ENCODE peak calls at places on chromosomes 4 and X, in ten cellular contexts. One of them, this sample, is unnamed.

GRCh38 chr4:1192091-1192492 is 19.7 kb upstream of the SPON2 start:
- DNase-seq in cardiac muscle cell: peak; percentile 98
- DNase-seq in BE2C: peak; percentile 38
- DNase-seq in keratinocyte: peak; percentile 40
- DNase-seq in left ventricle myocardium inferior: peak; percentile 85
- DNase-seq in dorsolateral prefrontal cortex: peak; percentile 81
- DNase-seq in SK-N-SH: peak; percentile 57
- DNase-seq in uterus: peak; percentile 97
- DNase-seq in stomach: peak; percentile 91
- DNase-seq in left lung: peak; percentile 80
- DNase-seq in this sample: peak; percentile 89

GRCh38 chr4:54085284-54085683 is 14.7 kb upstream of the GSX2 start:
- DNase-seq in stomach: no peak
- DNase-seq in keratinocyte: peak; percentile 71
- DNase-seq in uterus: no peak
- DNase-seq in dorsolateral prefrontal cortex: peak; percentile 78
- DNase-seq in left ventricle myocardium inferior: no peak
- DNase-seq in SK-N-SH: no peak
- DNase-seq in left lung: no peak
- DNase-seq in BE2C: peak; percentile 56
- DNase-seq in cardiac muscle cell: peak; percentile 80
- DNase-seq in this sample: peak; percentile 89

GRCh38 chrX:46791927-46792825 is 33.3 kb upstream of the SLC9A7 start:
- DNase-seq in SK-N-SH: no peak
- DNase-seq in BE2C: no peak
- DNase-seq in uterus: no peak
- DNase-seq in stomach: peak; percentile 41
- DNase-seq in cardiac muscle cell: peak; percentile 88
- DNase-seq in keratinocyte: no peak
- DNase-seq in left lung: no peak
- DNase-seq in left ventricle myocardium inferior: no peak
- DNase-seq in dorsolateral prefrontal cortex: no peak
- DNase-seq in this sample: peak; percentile 72

GRCh38 chr4:7124643-7125442 is 57.0 kb upstream of the GRPEL1 start:
- DNase-seq in BE2C: no peak
- DNase-seq in SK-N-SH: no peak
- DNase-seq in dorsolateral prefrontal cortex: no peak
- DNase-seq in cardiac muscle cell: peak; percentile 91
- DNase-seq in uterus: peak; percentile 75
- DNase-seq in keratinocyte: no peak
- DNase-seq in left ventricle myocardium inferior: no peak
- DNase-seq in stomach: peak; percentile 66
- DNase-seq in left lung: no peak
- DNase-seq in this sample: peak; percentile 86

GRCh38 chr4:166895771-166896170 is 338.5 kb downstream of the SPOCK3 start:
- DNase-seq in keratinocyte: no peak
- DNase-seq in cardiac muscle cell: no peak
- DNase-seq in left ventricle myocardium inferior: no peak
- DNase-seq in dorsolateral prefrontal cortex: no peak
- DNase-seq in left lung: no peak
- DNase-seq in SK-N-SH: no peak
- DNase-seq in BE2C: no peak
- DNase-seq in uterus: no peak
- DNase-seq in stomach: no peak
- DNase-seq in this sample: no peak

GRCh38 chr4:88575222-88575621 is 17.1 kb upstream of the HERC3 start:
- DNase-seq in uterus: no peak
- DNase-seq in stomach: no peak
- DNase-seq in left lung: no peak
- DNase-seq in SK-N-SH: no peak
- DNase-seq in cardiac muscle cell: no peak
- DNase-seq in left ventricle myocardium inferior: no peak
- DNase-seq in dorsolateral prefrontal cortex: no peak
- DNase-seq in keratinocyte: no peak
- DNase-seq in BE2C: no peak
- DNase-seq in this sample: no peak

GRCh38 chrX:137043736-137044135 is 9.9 kb upstream of the GPR101 start:
- DNase-seq in BE2C: no peak
- DNase-seq in cardiac muscle cell: no peak
- DNase-seq in left lung: no peak
- DNase-seq in stomach: no peak
- DNase-seq in keratinocyte: no peak
- DNase-seq in uterus: no peak
- DNase-seq in left ventricle myocardium inferior: no peak
- DNase-seq in dorsolateral prefrontal cortex: no peak
- DNase-seq in SK-N-SH: no peak
- DNase-seq in this sample: no peak

GRCh38 chr4:114458728-114459127 is 139.9 kb upstream of the UGT8 start:
- DNase-seq in keratinocyte: no peak
- DNase-seq in left lung: no peak
- DNase-seq in left ventricle myocardium inferior: no peak
- DNase-seq in BE2C: no peak
- DNase-seq in dorsolateral prefrontal cortex: no peak
- DNase-seq in cardiac muscle cell: no peak
- DNase-seq in uterus: no peak
- DNase-seq in stomach: no peak
- DNase-seq in SK-N-SH: no peak
- DNase-seq in this sample: no peak

GRCh38 chr4:55157559-55158277 is 32.3 kb upstream of the KDR start:
- DNase-seq in dorsolateral prefrontal cortex: no peak
- DNase-seq in SK-N-SH: no peak
- DNase-seq in uterus: no peak
- DNase-seq in BE2C: no peak
- DNase-seq in keratinocyte: no peak
- DNase-seq in stomach: no peak
- DNase-seq in cardiac muscle cell: no peak
- DNase-seq in left lung: peak; percentile 72
- DNase-seq in left ventricle myocardium inferior: no peak
- DNase-seq in this sample: no peak

GRCh38 chr4:143458966-143459365 is 54.5 kb upstream of the SMARCA5 start:
- DNase-seq in SK-N-SH: no peak
- DNase-seq in cardiac muscle cell: no peak
- DNase-seq in uterus: no peak
- DNase-seq in left ventricle myocardium inferior: no peak
- DNase-seq in BE2C: no peak
- DNase-seq in left lung: no peak
- DNase-seq in dorsolateral prefrontal cortex: no peak
- DNase-seq in keratinocyte: no peak
- DNase-seq in stomach: no peak
- DNase-seq in this sample: no peak

GRCh38 chr4:8353912-8354453 is 84.4 kb downstream of the HTRA3 start:
- DNase-seq in keratinocyte: no peak
- DNase-seq in BE2C: no peak
- DNase-seq in uterus: peak; percentile 63
- DNase-seq in dorsolateral prefrontal cortex: peak; percentile 9
- DNase-seq in left lung: no peak
- DNase-seq in left ventricle myocardium inferior: no peak
- DNase-seq in stomach: no peak
- DNase-seq in cardiac muscle cell: peak; percentile 33
- DNase-seq in SK-N-SH: no peak
- DNase-seq in this sample: no peak

GRCh38 chrX:38929966-38930421 is 128.7 kb downstream of the MID1IP1 start:
- DNase-seq in stomach: no peak
- DNase-seq in left lung: no peak
- DNase-seq in left ventricle myocardium inferior: no peak
- DNase-seq in uterus: no peak
- DNase-seq in SK-N-SH: no peak
- DNase-seq in cardiac muscle cell: no peak
- DNase-seq in BE2C: no peak
- DNase-seq in keratinocyte: peak; percentile 5
- DNase-seq in dorsolateral prefrontal cortex: no peak
- DNase-seq in this sample: peak; percentile 7

GRCh38 chr4:114924311-114924710 is 189.1 kb downstream of the NDST4 start:
- DNase-seq in cardiac muscle cell: no peak
- DNase-seq in dorsolateral prefrontal cortex: no peak
- DNase-seq in uterus: no peak
- DNase-seq in SK-N-SH: no peak
- DNase-seq in keratinocyte: no peak
- DNase-seq in left lung: no peak
- DNase-seq in BE2C: no peak
- DNase-seq in left ventricle myocardium inferior: no peak
- DNase-seq in stomach: no peak
- DNase-seq in this sample: no peak

DNA sequence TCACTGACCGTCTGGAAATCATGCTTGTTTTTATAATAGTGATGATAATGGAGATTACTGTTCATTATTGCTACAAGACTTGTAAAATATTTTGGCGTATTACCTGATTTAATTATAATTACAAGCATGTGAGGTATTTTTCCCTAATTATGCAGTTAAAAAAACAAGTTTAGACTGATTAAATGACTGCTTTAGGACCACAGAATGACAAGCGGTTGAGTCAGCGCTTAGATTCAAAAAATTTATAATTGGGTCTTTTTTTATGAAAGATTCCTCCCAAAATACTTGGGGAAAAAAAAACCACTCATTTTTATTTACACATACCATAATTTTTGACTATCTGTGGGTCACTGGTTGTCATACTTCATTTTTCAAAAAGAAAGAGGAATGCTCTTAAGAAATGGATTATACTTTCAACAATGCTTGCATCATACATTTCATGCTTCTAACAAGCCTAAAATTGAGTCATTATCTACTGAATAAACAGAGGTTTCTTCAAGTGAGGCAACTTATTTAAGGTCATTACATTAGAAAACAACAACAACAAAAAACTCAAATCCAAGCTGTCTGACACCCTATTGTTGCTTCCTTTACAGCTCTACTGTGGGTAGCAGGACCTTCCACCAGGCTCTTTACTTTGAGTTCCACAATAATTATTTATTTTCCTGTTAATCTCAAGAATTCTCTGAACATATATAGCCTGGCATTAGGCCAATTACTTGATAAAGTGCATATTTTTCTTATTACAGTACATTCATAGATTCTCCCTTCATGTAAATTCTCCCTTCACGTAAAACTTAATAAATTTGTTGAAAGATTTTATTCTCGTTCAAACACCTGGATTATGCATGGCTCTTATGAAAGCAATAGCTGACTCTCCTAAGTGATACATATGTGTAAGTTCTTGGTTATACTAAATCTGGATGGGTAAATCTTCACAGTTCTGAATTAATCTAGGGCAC is 445.4 kb downstream of the PCDH10 start:
- DNase-seq in dorsolateral prefrontal cortex: no peak
- DNase-seq in SK-N-SH: no peak
- DNase-seq in left lung: no peak
- DNase-seq in stomach: no peak
- DNase-seq in keratinocyte: no peak
- DNase-seq in uterus: no peak
- DNase-seq in cardiac muscle cell: peak; percentile 72
- DNase-seq in left ventricle myocardium inferior: no peak
- DNase-seq in BE2C: no peak
- DNase-seq in this sample: no peak
- H3K4me3 ChIP-seq in dorsolateral prefrontal cortex: no peak overlapping the region
- H3K4me3 ChIP-seq in SK-N-SH: no peak overlapping the region
- H3K4me3 ChIP-seq in left lung: no peak overlapping the region
- H3K4me3 ChIP-seq in stomach: no peak overlapping the region
- H3K4me3 ChIP-seq in keratinocyte: no peak overlapping the region
- H3K4me3 ChIP-seq in uterus: no peak overlapping the region
- H3K4me3 ChIP-seq in cardiac muscle cell: no peak overlapping the region
- H3K4me3 ChIP-seq in left ventricle myocardium inferior: no peak overlapping the region
- H3K4me3 ChIP-seq in BE2C: no peak overlapping the region
- H3K4me3 ChIP-seq in this sample: no peak overlapping the region

GRCh38 chr4:126957555-126958440 is 675.0 kb upstream of the INTU start:
- DNase-seq in cardiac muscle cell: peak; percentile 58
- DNase-seq in BE2C: no peak
- DNase-seq in SK-N-SH: no peak
- DNase-seq in uterus: no peak
- DNase-seq in dorsolateral prefrontal cortex: no peak
- DNase-seq in left lung: no peak
- DNase-seq in stomach: no peak
- DNase-seq in keratinocyte: no peak
- DNase-seq in left ventricle myocardium inferior: no peak
- DNase-seq in this sample: no peak
- TF ChIP-seq CTCF in cardiac muscle cell: peak; percentile 33
- TF ChIP-seq CTCF in BE2C: no peak
- TF ChIP-seq CTCF in SK-N-SH: peak; percentile 54
- TF ChIP-seq CTCF in uterus: no peak
- TF ChIP-seq CTCF in dorsolateral prefrontal cortex: no peak
- TF ChIP-seq CTCF in left lung: no peak
- TF ChIP-seq CTCF in stomach: no peak
- TF ChIP-seq CTCF in keratinocyte: no peak
- TF ChIP-seq CTCF in left ventricle myocardium inferior: peak; percentile 48
- TF ChIP-seq CTCF in this sample: no peak

DNA sequence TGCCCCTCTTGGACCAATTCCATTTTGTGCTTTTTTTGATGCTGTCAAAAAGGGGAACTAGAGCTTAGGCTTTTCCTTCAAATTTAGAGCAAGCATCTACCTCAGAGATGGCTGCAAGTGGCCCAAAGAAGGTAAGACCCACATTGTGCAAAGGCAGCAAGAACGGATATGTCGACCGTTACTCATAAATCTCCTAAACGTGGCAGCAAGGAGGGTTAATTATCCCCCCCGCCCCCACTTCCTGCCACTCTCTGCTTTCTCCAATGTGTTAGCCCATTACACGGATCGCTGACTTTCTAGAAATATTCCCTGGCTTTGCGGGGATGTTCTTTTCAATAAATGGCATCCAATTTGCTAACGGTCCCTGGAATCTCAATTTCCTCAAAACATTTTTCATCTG is 4.4 kb downstream of the CHRDL1 start:
- DNase-seq in uterus: no peak
- DNase-seq in left lung: no peak
- DNase-seq in BE2C: no peak
- DNase-seq in keratinocyte: no peak
- DNase-seq in dorsolateral prefrontal cortex: no peak
- DNase-seq in stomach: no peak
- DNase-seq in SK-N-SH: no peak
- DNase-seq in cardiac muscle cell: no peak
- DNase-seq in left ventricle myocardium inferior: no peak
- DNase-seq in this sample: no peak
- H3K27me3 ChIP-seq in uterus: no peaks in the 10 kb centered on the region
- H3K27me3 ChIP-seq in left lung: peaks cover 14% of the 10 kb centered on the region
- H3K27me3 ChIP-seq in BE2C: peaks cover 11% of the 10 kb centered on the region
- H3K27me3 ChIP-seq in keratinocyte: peaks cover 25% of the 10 kb centered on the region
- H3K27me3 ChIP-seq in dorsolateral prefrontal cortex: peaks cover 78% of the 10 kb centered on the region
- H3K27me3 ChIP-seq in stomach: peaks cover 14% of the 10 kb centered on the region
- H3K27me3 ChIP-seq in SK-N-SH: peaks cover 24% of the 10 kb centered on the region
- H3K27me3 ChIP-seq in cardiac muscle cell: peaks cover 63% of the 10 kb centered on the region
- H3K27me3 ChIP-seq in left ventricle myocardium inferior: peaks cover 11% of the 10 kb centered on the region
- H3K27me3 ChIP-seq in this sample: peaks cover 12% of the 10 kb centered on the region

DNA sequence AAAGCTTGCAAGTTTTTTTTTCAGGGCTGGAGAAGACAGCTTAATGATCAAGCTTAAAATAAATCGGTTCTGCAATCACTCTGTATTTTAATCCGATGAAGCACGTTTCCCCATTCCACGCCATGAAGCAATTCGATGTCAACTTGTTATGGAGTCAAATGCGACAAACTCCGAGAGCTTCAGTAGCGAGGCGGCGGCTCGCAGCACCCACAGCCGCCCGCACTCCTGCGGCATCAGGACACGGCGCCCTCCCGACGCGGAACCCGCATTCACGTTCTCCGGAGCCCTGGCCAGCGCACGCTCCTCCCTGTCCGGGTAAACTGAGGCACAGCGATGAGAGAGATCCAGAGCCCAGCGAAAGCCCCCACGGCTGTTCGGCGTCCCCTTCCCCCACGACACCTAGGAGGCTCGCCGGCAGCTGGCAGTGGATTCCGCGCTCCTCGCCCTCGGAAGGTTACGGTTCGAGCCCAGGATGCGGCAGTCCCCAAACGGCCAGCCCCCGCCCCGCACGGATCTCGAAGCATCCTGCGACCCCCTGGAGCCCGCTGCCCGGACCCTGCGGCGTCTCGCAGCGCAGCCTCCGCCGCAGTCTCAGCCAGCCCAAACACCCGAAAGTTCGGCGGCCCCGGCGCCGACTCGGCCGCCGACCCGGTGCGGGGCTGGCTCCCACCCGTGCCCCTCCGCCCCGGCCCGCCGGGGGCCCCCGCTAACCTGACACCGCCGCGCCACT is 507 bp downstream of the MFAP3L start:
- DNase-seq in left lung: peak; percentile 86
- DNase-seq in dorsolateral prefrontal cortex: peak; percentile 42
- DNase-seq in left ventricle myocardium inferior: no peak
- DNase-seq in keratinocyte: no peak
- DNase-seq in cardiac muscle cell: peak; percentile 15
- DNase-seq in stomach: no peak
- DNase-seq in uterus: peak; percentile 24
- DNase-seq in SK-N-SH: peak; percentile 70
- DNase-seq in BE2C: no peak
- DNase-seq in this sample: no peak
- H3K4me3 ChIP-seq in left lung: peak overlapping the region; percentile 95
- H3K4me3 ChIP-seq in dorsolateral prefrontal cortex: peak overlapping the region; percentile 82
- H3K4me3 ChIP-seq in left ventricle myocardium inferior: peak overlapping the region; percentile 99
- H3K4me3 ChIP-seq in keratinocyte: peak overlapping the region; percentile 80
- H3K4me3 ChIP-seq in cardiac muscle cell: peak overlapping the region; percentile 85
- H3K4me3 ChIP-seq in stomach: peak overlapping the region; percentile 85
- H3K4me3 ChIP-seq in uterus: peak overlapping the region; percentile 92
- H3K4me3 ChIP-seq in SK-N-SH: peak overlapping the region; percentile 87
- H3K4me3 ChIP-seq in BE2C: peak overlapping the region; percentile 49
- H3K4me3 ChIP-seq in this sample: peak overlapping the region; percentile 78